ENCODE peak calls at places on chromosomes 7 and 10, in five cellular contexts. X is stimulated activated CD4-positive, alpha-beta T cell treated with anti-CD3 and anti-CD28 coated beads, Interleukin-1b, Interleukin-23, amount 100 ng/mL, for 4 hours; E is cortex of kidney; F is NCI-H1092 treated with DMSO at 0.1 percent for 48 hours; R is heart right ventricle. Y is an unnamed sample.

GRCh38 chr7:74561898-74562613 is 95.5 kb upstream of the GTF2I start:
- DNase-seq in X (no peak), F (no peak), R (no peak), E (no peak), Y (no peak)

GRCh38 chr7:6628045-6628444 is 9.1 kb upstream of the ZNF316 start:
- DNase-seq in X (no peak), R (no peak), F (peak; percentile 48), E (no peak), Y (no peak)

GRCh38 chr7:33062023-33062781 is at the start of gene NT5C3A:
- DNase-seq in R (peak; percentile 50), F (peak; percentile 58), E (no peak), X (peak; percentile 19), Y (peak; percentile 4)

GRCh38 chr7:41298343-41298875 is 404.5 kb downstream of the INHBA start:
- DNase-seq in F (no peak), E (no peak), R (no peak), X (no peak), Y (no peak)

GRCh38 chr10:121157998-121158397 is 306.8 kb downstream of the WDR11 start:
- DNase-seq in X (no peak), R (no peak), F (no peak), E (no peak), Y (no peak)

GRCh38 chr7:66167773-66168367 is 37.3 kb upstream of the TPST1 start:
- DNase-seq in E (no peak), R (no peak), F (peak; percentile 46), X (no peak), Y (no peak)

GRCh38 chr10:131743190-131744151 is 157.3 kb upstream of the PPP2R2D start:
- DNase-seq in R (no peak), X (no peak), F (no peak), E (no peak), Y (no peak)

GRCh38 chr10:116418394-116418793 is 9.3 kb upstream of the PNLIPRP3 start:
- DNase-seq in X (no peak), E (no peak), F (no peak), R (no peak), Y (no peak)

GRCh38 chr10:48745662-48746245 is 61.1 kb downstream of the WDFY4 start:
- DNase-seq in F (no peak), E (no peak), R (no peak), X (no peak), Y (no peak)

GRCh38 chr7:150372271-150373048 is 3.8 kb downstream of the REPIN1 start:
- DNase-seq in R (no peak), F (no peak), X (no peak), E (no peak), Y (no peak)

GRCh38 chr7:24979470-24979862 is 512 bp downstream of the OSBPL3 start:
- DNase-seq in R (peak; percentile 64), F (peak; percentile 40), E (no peak), X (peak; percentile 59), Y (peak; percentile 44)

GRCh38 chr7:80721880-80722595 is 83.6 kb downstream of the CD36 start:
- DNase-seq in R (no peak), X (no peak), E (no peak), F (no peak), Y (no peak)

GRCh38 chr7:55133630-55134392 is 115.0 kb downstream of the EGFR start:
- DNase-seq in R (peak; percentile 55), E (no peak), F (no peak), X (no peak), Y (no peak)

GRCh38 chr10:130498042-130498441 is 361.9 kb downstream of the GLRX3 start:
- DNase-seq in R (no peak), X (no peak), E (no peak), F (no peak), Y (no peak)

GRCh38 chr7:68770649-68771048 is 827.6 kb upstream of the AUTS2 start:
- DNase-seq in X (no peak), F (peak; percentile 66), R (peak; percentile 68), E (no peak), Y (no peak)

GRCh38 chr7:24884401-24884800 is 95.6 kb downstream of the OSBPL3 start:
- DNase-seq in E (no peak), X (no peak), F (peak; percentile 36), R (no peak), Y (no peak)

GRCh38 chr7:37438879-37439278 is 9.8 kb downstream of the ELMO1 start:
- DNase-seq in E (no peak), F (no peak), X (no peak), R (no peak), Y (no peak)

GRCh38 chr7:127396184-127396583 is 3.7 kb upstream of the ZNF800 start:
- DNase-seq in R (no peak), X (no peak), F (no peak), E (no peak), Y (peak; percentile 6)

GRCh38 chr7:123748171-123748733 is 551 bp downstream of the WASL start:
- DNase-seq in R (peak; percentile 45), X (peak; percentile 11), E (no peak), F (peak; percentile 50), Y (no peak)

GRCh38 chr7:16668049-16668858 is 22.3 kb downstream of the BZW2 start:
- DNase-seq in F (no peak), R (peak; percentile 33), X (no peak), E (no peak), Y (no peak)

Y was measured in NCI-H1930.